ENCODE peak calls at places on chromosomes 4 and X, in six cellular contexts. T is spleen, G is heart left ventricle, P is prostate gland, Y is A549, Z is gastrocnemius medialis. N is an unnamed sample.

GRCh38 chrX:71976753-71977152 is 66.1 kb downstream of the NHSL2 start:
- DNase-seq in P (no peak), G (no peak), Z (peak; percentile 17), T (no peak), Y (no peak), N (no peak)

GRCh38 chr4:25928956-25929336 is 14.9 kb downstream of the SMIM20 start:
- DNase-seq in Z (no peak), T (no peak), Y (no peak), G (no peak), P (no peak), N (no peak)

GRCh38 chrX:29671426-29671825 is 543.9 kb upstream of the MAGEB2 start:
- DNase-seq in P (no peak), T (no peak), Y (no peak), Z (no peak), G (no peak), N (no peak)

GRCh38 chr4:169210516-169211108 is 60.1 kb downstream of the SH3RF1 start:
- DNase-seq in P (no peak), Z (no peak), T (no peak), G (no peak), Y (no peak), N (no peak)

GRCh38 chr4:38004887-38005286 is 44.7 kb downstream of the PTTG2 start:
- DNase-seq in Z (no peak), G (no peak), P (no peak), T (no peak), Y (no peak), N (no peak)

GRCh38 chrX:109475174-109475891 is 6.6 kb downstream of the GUCY2F start:
- DNase-seq in P (peak; percentile 11), T (no peak), G (peak; percentile 17), Y (peak; percentile 54), Z (no peak), N (no peak)

GRCh38 chrX:63889001-63889400 is 104.0 kb upstream of the ARHGEF9 start:
- DNase-seq in Z (no peak), G (no peak), T (no peak), Y (no peak), P (no peak), N (no peak)

GRCh38 chrX:11351375-11352295 is 58.4 kb downstream of the AMELX start:
- DNase-seq in P (peak; percentile 20), G (peak; percentile 64), Y (no peak), Z (peak; percentile 34), T (peak; percentile 66), N (peak; percentile 42)

GRCh38 chr4:11367371-11367770 is 61.3 kb downstream of the HS3ST1 start:
- DNase-seq in G (peak; percentile 49), Y (peak; percentile 21), P (peak; percentile 51), T (no peak), Z (peak; percentile 60), N (no peak)

GRCh38 chr4:170017252-170017651 is 8.9 kb downstream of the MFAP3L start:
- DNase-seq in P (no peak), G (no peak), Y (no peak), Z (no peak), T (no peak), N (no peak)

GRCh38 chr4:129344058-129344457 is 248.1 kb downstream of the C4orf33 start:
- DNase-seq in T (no peak), Y (peak; percentile 44), Z (no peak), G (no peak), P (no peak), N (no peak)

GRCh38 chr4:173074501-173074946 is 94.1 kb upstream of the GALNT7 start:
- DNase-seq in P (no peak), T (no peak), Y (peak; percentile 39), Z (peak; percentile 9), G (no peak), N (no peak)

GRCh38 chr4:78083035-78083434 is 25.9 kb downstream of the FRAS1 start:
- DNase-seq in Z (no peak), T (no peak), P (no peak), Y (no peak), G (no peak), N (no peak)

GRCh38 chr4:55948726-55949479 is at the start of gene CEP135:
- DNase-seq in P (peak; percentile 91), Z (peak; percentile 79), Y (peak; percentile 89), T (peak; percentile 99), G (peak; percentile 95), N (peak; percentile 97)
- TF ChIP-seq POLR2A in P (peak; percentile 53), Z (no peak), Y (peak; percentile 46), T (no peak), G (peak; percentile 38), N (peak; percentile 53)

GRCh38 chr4:86653237-86653865 is 59.2 kb downstream of the PTPN13 start:
- DNase-seq in Y (peak; percentile 29), T (no peak), G (no peak), P (no peak), Z (no peak), N (no peak)
- H3K9me3 ChIP-seq in Y (peaks cover 33% of the 10 kb centered on the region), T (peaks cover 59% of the 10 kb centered on the region), G (no peaks in the 10 kb centered on the region), P (no peaks in the 10 kb centered on the region), Z (no peaks in the 10 kb centered on the region), N (no peaks in the 10 kb centered on the region)

GRCh38 chrX:53688300-53688699 is 1.8 kb upstream of the HUWE1 start:
- DNase-seq in Y (no peak), T (no peak), Z (no peak), P (no peak), G (no peak), N (no peak)

GRCh38 chrX:53683556-53684414 is 2.7 kb downstream of the HUWE1 start:
- DNase-seq in P (peak; percentile 94), Z (peak; percentile 91), T (peak; percentile 94), Y (peak; percentile 99), G (peak; percentile 91), N (peak; percentile 89)

GRCh38 chrX:53685711-53686110 is 808 bp downstream of the HUWE1 start:
- DNase-seq in Z (no peak), Y (no peak), P (no peak), T (no peak), G (no peak), N (no peak)

GRCh38 chrX:53684415-53685192 is 1.9 kb downstream of the HUWE1 start:
- DNase-seq in G (no peak), P (no peak), Z (no peak), Y (no peak), T (peak; percentile 95), N (no peak)

GRCh38 chrX:53686151-53686885 is at the start of gene HUWE1:
- DNase-seq in P (peak; percentile 66), Y (peak; percentile 86), T (peak; percentile 95), Z (peak; percentile 51), G (peak; percentile 83), N (peak; percentile 84)
- TF ChIP-seq POLR2A in P (peak; percentile 30), Y (peak; percentile 67), T (no peak), Z (peak; percentile 48), G (peak; percentile 32), N (peak; percentile 55)

GRCh38 chr4:152290522-152290921 is 245.4 kb downstream of the FBXW7 start:
- DNase-seq in P (no peak), T (no peak), Y (no peak), G (no peak), Z (no peak), N (no peak)
- H3K9me3 ChIP-seq in P (no peaks in the 10 kb centered on the region), T (no peaks in the 10 kb centered on the region), Y (no peaks in the 10 kb centered on the region), G (no peaks in the 10 kb centered on the region), Z (no peaks in the 10 kb centered on the region), N (no peaks in the 10 kb centered on the region)

GRCh38 chrX:149504915-149505651 is at the start of gene IDS:
- DNase-seq in T (peak; percentile 98), Y (peak; percentile 88), Z (peak; percentile 77), P (peak; percentile 83), G (peak; percentile 91), N (peak; percentile 89)
- TF ChIP-seq POLR2A in T (peak; percentile 76), Y (peak; percentile 75), Z (peak; percentile 90), P (peak; percentile 89), G (peak; percentile 98), N (peak; percentile 93)